ENCODE peak calls at places on chromosomes 11 and 22, in ten cellular contexts. One of them, this sample, is unnamed.

GRCh38 chr11:69867076-69868002 is 48.1 kb upstream of the FGF3 start:
- DNase-seq in CD8-positive, alpha-beta T cell: no peak
- DNase-seq in amniotic stem cell: no peak
- DNase-seq in EL: peak
- DNase-seq in stimulated activated naive CD4-positive, alpha-beta T cell: no peak
- DNase-seq in HS-5: no peak
- DNase-seq in GM20000: no peak
- DNase-seq in stimulated activated CD4-positive, alpha-beta T cell treated with anti-CD3 and anti-CD28 coated beads, Interleukin-2, amount 100 ng/mL, for 48 hours: no peak
- DNase-seq in Calu3: peak
- DNase-seq in GM04504: peak
- DNase-seq in this sample: no peak

GRCh38 chr11:31779268-31779879 is 31.7 kb downstream of the PAX6 start:
- DNase-seq in GM04504: peak
- DNase-seq in stimulated activated CD4-positive, alpha-beta T cell treated with anti-CD3 and anti-CD28 coated beads, Interleukin-2, amount 100 ng/mL, for 48 hours: no peak
- DNase-seq in CD8-positive, alpha-beta T cell: no peak
- DNase-seq in EL: peak
- DNase-seq in stimulated activated naive CD4-positive, alpha-beta T cell: no peak
- DNase-seq in HS-5: peak
- DNase-seq in GM20000: no peak
- DNase-seq in Calu3: no peak
- DNase-seq in amniotic stem cell: peak
- DNase-seq in this sample: no peak

GRCh38 chr11:126197277-126197939 is 14.0 kb downstream of the RPUSD4 start:
- DNase-seq in GM20000: no peak
- DNase-seq in HS-5: peak
- DNase-seq in EL: peak
- DNase-seq in amniotic stem cell: no peak
- DNase-seq in stimulated activated CD4-positive, alpha-beta T cell treated with anti-CD3 and anti-CD28 coated beads, Interleukin-2, amount 100 ng/mL, for 48 hours: no peak
- DNase-seq in stimulated activated naive CD4-positive, alpha-beta T cell: no peak
- DNase-seq in Calu3: no peak
- DNase-seq in CD8-positive, alpha-beta T cell: no peak
- DNase-seq in GM04504: no peak
- DNase-seq in this sample: no peak

GRCh38 chr11:115944596-115944995 is 440.4 kb upstream of the CADM1 start:
- DNase-seq in stimulated activated naive CD4-positive, alpha-beta T cell: no peak
- DNase-seq in Calu3: no peak
- DNase-seq in GM20000: no peak
- DNase-seq in amniotic stem cell: no peak
- DNase-seq in CD8-positive, alpha-beta T cell: no peak
- DNase-seq in EL: no peak
- DNase-seq in GM04504: no peak
- DNase-seq in HS-5: no peak
- DNase-seq in stimulated activated CD4-positive, alpha-beta T cell treated with anti-CD3 and anti-CD28 coated beads, Interleukin-2, amount 100 ng/mL, for 48 hours: no peak
- DNase-seq in this sample: no peak

GRCh38 chr11:1727088-1727690 is 23.2 kb downstream of the IFITM10 start:
- DNase-seq in CD8-positive, alpha-beta T cell: no peak
- DNase-seq in stimulated activated naive CD4-positive, alpha-beta T cell: no peak
- DNase-seq in EL: no peak
- DNase-seq in stimulated activated CD4-positive, alpha-beta T cell treated with anti-CD3 and anti-CD28 coated beads, Interleukin-2, amount 100 ng/mL, for 48 hours: no peak
- DNase-seq in amniotic stem cell: no peak
- DNase-seq in GM04504: no peak
- DNase-seq in Calu3: no peak
- DNase-seq in HS-5: no peak
- DNase-seq in GM20000: no peak
- DNase-seq in this sample: no peak

GRCh38 chr11:107307991-107308390 is 149.6 kb downstream of the CWF19L2 start:
- DNase-seq in CD8-positive, alpha-beta T cell: no peak
- DNase-seq in HS-5: no peak
- DNase-seq in GM20000: no peak
- DNase-seq in GM04504: no peak
- DNase-seq in stimulated activated CD4-positive, alpha-beta T cell treated with anti-CD3 and anti-CD28 coated beads, Interleukin-2, amount 100 ng/mL, for 48 hours: no peak
- DNase-seq in stimulated activated naive CD4-positive, alpha-beta T cell: no peak
- DNase-seq in EL: no peak
- DNase-seq in Calu3: no peak
- DNase-seq in amniotic stem cell: no peak
- DNase-seq in this sample: no peak

GRCh38 chr11:103997082-103997481 is 39.4 kb upstream of the DDI1 start:
- DNase-seq in stimulated activated naive CD4-positive, alpha-beta T cell: no peak
- DNase-seq in CD8-positive, alpha-beta T cell: no peak
- DNase-seq in EL: no peak
- DNase-seq in stimulated activated CD4-positive, alpha-beta T cell treated with anti-CD3 and anti-CD28 coated beads, Interleukin-2, amount 100 ng/mL, for 48 hours: no peak
- DNase-seq in GM20000: no peak
- DNase-seq in HS-5: no peak
- DNase-seq in Calu3: no peak
- DNase-seq in amniotic stem cell: no peak
- DNase-seq in GM04504: no peak
- DNase-seq in this sample: no peak

GRCh38 chr11:71294846-71295600 is 42.6 kb upstream of the SHANK2 start:
- DNase-seq in GM04504: no peak
- DNase-seq in HS-5: no peak
- DNase-seq in stimulated activated CD4-positive, alpha-beta T cell treated with anti-CD3 and anti-CD28 coated beads, Interleukin-2, amount 100 ng/mL, for 48 hours: no peak
- DNase-seq in CD8-positive, alpha-beta T cell: no peak
- DNase-seq in stimulated activated naive CD4-positive, alpha-beta T cell: no peak
- DNase-seq in EL: no peak
- DNase-seq in Calu3: no peak
- DNase-seq in amniotic stem cell: no peak
- DNase-seq in GM20000: no peak
- DNase-seq in this sample: no peak

GRCh38 chr11:118911880-118912741 is 13.6 kb downstream of the BCL9L start:
- DNase-seq in HS-5: peak
- DNase-seq in GM20000: no peak
- DNase-seq in stimulated activated CD4-positive, alpha-beta T cell treated with anti-CD3 and anti-CD28 coated beads, Interleukin-2, amount 100 ng/mL, for 48 hours: peak
- DNase-seq in CD8-positive, alpha-beta T cell: peak
- DNase-seq in Calu3: peak
- DNase-seq in EL: peak
- DNase-seq in amniotic stem cell: peak
- DNase-seq in GM04504: no peak
- DNase-seq in stimulated activated naive CD4-positive, alpha-beta T cell: peak
- DNase-seq in this sample: peak

GRCh38 chr11:5280582-5281102 is 10.9 kb upstream of the HBE1 start:
- DNase-seq in EL: peak
- DNase-seq in amniotic stem cell: peak
- DNase-seq in CD8-positive, alpha-beta T cell: no peak
- DNase-seq in stimulated activated naive CD4-positive, alpha-beta T cell: no peak
- DNase-seq in stimulated activated CD4-positive, alpha-beta T cell treated with anti-CD3 and anti-CD28 coated beads, Interleukin-2, amount 100 ng/mL, for 48 hours: no peak
- DNase-seq in GM20000: peak
- DNase-seq in Calu3: peak
- DNase-seq in HS-5: peak
- DNase-seq in GM04504: peak
- DNase-seq in this sample: no peak

GRCh38 chr22:36411589-36412258 is 24.0 kb upstream of the MYH9 start:
- DNase-seq in stimulated activated naive CD4-positive, alpha-beta T cell: peak
- DNase-seq in stimulated activated CD4-positive, alpha-beta T cell treated with anti-CD3 and anti-CD28 coated beads, Interleukin-2, amount 100 ng/mL, for 48 hours: peak
- DNase-seq in GM04504: no peak
- DNase-seq in EL: no peak
- DNase-seq in Calu3: no peak
- DNase-seq in CD8-positive, alpha-beta T cell: no peak
- DNase-seq in amniotic stem cell: no peak
- DNase-seq in HS-5: no peak
- DNase-seq in GM20000: no peak
- DNase-seq in this sample: peak

GRCh38 chr22:44365196-44365802 is 52.5 kb upstream of the SHISAL1 start:
- DNase-seq in EL: no peak
- DNase-seq in stimulated activated naive CD4-positive, alpha-beta T cell: no peak
- DNase-seq in GM04504: no peak
- DNase-seq in stimulated activated CD4-positive, alpha-beta T cell treated with anti-CD3 and anti-CD28 coated beads, Interleukin-2, amount 100 ng/mL, for 48 hours: no peak
- DNase-seq in GM20000: no peak
- DNase-seq in Calu3: no peak
- DNase-seq in amniotic stem cell: no peak
- DNase-seq in HS-5: no peak
- DNase-seq in CD8-positive, alpha-beta T cell: no peak
- DNase-seq in this sample: no peak

GRCh38 chr11:119115484-119116234 is 5.7 kb upstream of the HINFP start:
- DNase-seq in CD8-positive, alpha-beta T cell: no peak
- DNase-seq in Calu3: no peak
- DNase-seq in HS-5: no peak
- DNase-seq in stimulated activated CD4-positive, alpha-beta T cell treated with anti-CD3 and anti-CD28 coated beads, Interleukin-2, amount 100 ng/mL, for 48 hours: peak
- DNase-seq in amniotic stem cell: no peak
- DNase-seq in GM04504: no peak
- DNase-seq in stimulated activated naive CD4-positive, alpha-beta T cell: peak
- DNase-seq in EL: no peak
- DNase-seq in GM20000: no peak
- DNase-seq in this sample: no peak

GRCh38 chr11:12808519-12808918 is 134.3 kb downstream of the TEAD1 start:
- DNase-seq in EL: peak
- DNase-seq in CD8-positive, alpha-beta T cell: no peak
- DNase-seq in stimulated activated naive CD4-positive, alpha-beta T cell: no peak
- DNase-seq in GM04504: no peak
- DNase-seq in stimulated activated CD4-positive, alpha-beta T cell treated with anti-CD3 and anti-CD28 coated beads, Interleukin-2, amount 100 ng/mL, for 48 hours: no peak
- DNase-seq in HS-5: peak
- DNase-seq in Calu3: no peak
- DNase-seq in GM20000: no peak
- DNase-seq in amniotic stem cell: no peak
- DNase-seq in this sample: no peak

GRCh38 chr11:92297551-92298237 is 73.1 kb downstream of the FAT3 start:
- DNase-seq in CD8-positive, alpha-beta T cell: no peak
- DNase-seq in stimulated activated CD4-positive, alpha-beta T cell treated with anti-CD3 and anti-CD28 coated beads, Interleukin-2, amount 100 ng/mL, for 48 hours: no peak
- DNase-seq in GM20000: no peak
- DNase-seq in amniotic stem cell: no peak
- DNase-seq in stimulated activated naive CD4-positive, alpha-beta T cell: no peak
- DNase-seq in GM04504: no peak
- DNase-seq in Calu3: no peak
- DNase-seq in HS-5: no peak
- DNase-seq in EL: no peak
- DNase-seq in this sample: no peak

GRCh38 chr11:122656631-122657101 is 1.1 kb downstream of the UBASH3B start:
- DNase-seq in HS-5: no peak
- DNase-seq in GM04504: no peak
- DNase-seq in Calu3: peak
- DNase-seq in amniotic stem cell: no peak
- DNase-seq in GM20000: peak
- DNase-seq in stimulated activated CD4-positive, alpha-beta T cell treated with anti-CD3 and anti-CD28 coated beads, Interleukin-2, amount 100 ng/mL, for 48 hours: peak
- DNase-seq in EL: peak
- DNase-seq in stimulated activated naive CD4-positive, alpha-beta T cell: peak
- DNase-seq in CD8-positive, alpha-beta T cell: peak
- DNase-seq in this sample: peak

GRCh38 chr22:37260939-37261338 is 16.9 kb upstream of the RAC2 start:
- DNase-seq in stimulated activated CD4-positive, alpha-beta T cell treated with anti-CD3 and anti-CD28 coated beads, Interleukin-2, amount 100 ng/mL, for 48 hours: peak
- DNase-seq in Calu3: peak
- DNase-seq in CD8-positive, alpha-beta T cell: no peak
- DNase-seq in amniotic stem cell: peak
- DNase-seq in GM04504: no peak
- DNase-seq in HS-5: no peak
- DNase-seq in stimulated activated naive CD4-positive, alpha-beta T cell: peak
- DNase-seq in GM20000: peak
- DNase-seq in EL: peak
- DNase-seq in this sample: peak

GRCh38 chr11:65811764-65812475 is 21.8 kb upstream of the SNX32 start:
- DNase-seq in HS-5: no peak
- DNase-seq in EL: no peak
- DNase-seq in Calu3: no peak
- DNase-seq in CD8-positive, alpha-beta T cell: no peak
- DNase-seq in amniotic stem cell: no peak
- DNase-seq in GM04504: no peak
- DNase-seq in GM20000: no peak
- DNase-seq in stimulated activated CD4-positive, alpha-beta T cell treated with anti-CD3 and anti-CD28 coated beads, Interleukin-2, amount 100 ng/mL, for 48 hours: no peak
- DNase-seq in stimulated activated naive CD4-positive, alpha-beta T cell: no peak
- DNase-seq in this sample: no peak

GRCh38 chr22:46410291-46410808 is 74.8 kb downstream of the TRMU start:
- DNase-seq in HS-5: no peak
- DNase-seq in EL: no peak
- DNase-seq in GM04504: no peak
- DNase-seq in Calu3: no peak
- DNase-seq in GM20000: no peak
- DNase-seq in amniotic stem cell: no peak
- DNase-seq in stimulated activated CD4-positive, alpha-beta T cell treated with anti-CD3 and anti-CD28 coated beads, Interleukin-2, amount 100 ng/mL, for 48 hours: no peak
- DNase-seq in CD8-positive, alpha-beta T cell: no peak
- DNase-seq in stimulated activated naive CD4-positive, alpha-beta T cell: no peak
- DNase-seq in this sample: no peak

GRCh38 chr11:73077454-73077853 is 64.7 kb downstream of the FCHSD2 start:
- DNase-seq in GM04504: no peak
- DNase-seq in EL: peak
- DNase-seq in Calu3: no peak
- DNase-seq in GM20000: no peak
- DNase-seq in amniotic stem cell: no peak
- DNase-seq in CD8-positive, alpha-beta T cell: no peak
- DNase-seq in stimulated activated CD4-positive, alpha-beta T cell treated with anti-CD3 and anti-CD28 coated beads, Interleukin-2, amount 100 ng/mL, for 48 hours: no peak
- DNase-seq in HS-5: no peak
- DNase-seq in stimulated activated naive CD4-positive, alpha-beta T cell: no peak
- DNase-seq in this sample: no peak

GRCh38 chr11:69030324-69030723 is 17.3 kb upstream of the MRGPRF start:
- DNase-seq in CD8-positive, alpha-beta T cell: no peak
- DNase-seq in GM20000: no peak
- DNase-seq in amniotic stem cell: no peak
- DNase-seq in stimulated activated CD4-positive, alpha-beta T cell treated with anti-CD3 and anti-CD28 coated beads, Interleukin-2, amount 100 ng/mL, for 48 hours: no peak
- DNase-seq in HS-5: no peak
- DNase-seq in stimulated activated naive CD4-positive, alpha-beta T cell: no peak
- DNase-seq in EL: no peak
- DNase-seq in Calu3: no peak
- DNase-seq in GM04504: no peak
- DNase-seq in this sample: no peak

This sample was measured in T-cell.